ENCODE peak calls at places on chromosomes 12 and 14, in seven cellular contexts. T is HTR-8/SVneo, Y is right lobe of liver, I is AG09309, S is non-pigmented ciliary epithelial cell, A is right cardiac atrium, R is left colon. N is an unnamed sample.

GRCh38 chr14:104171948-104172347 is 33.6 kb downstream of the KIF26A start:
- DNase-seq in T (no peak), Y (no peak), I (no peak), S (no peak), A (peak; percentile 52), R (no peak), N (no peak)

GRCh38 chr12:2639020-2639298 is 155.8 kb upstream of the FKBP4 start:
- DNase-seq in T (no peak), Y (no peak), I (no peak), S (no peak), A (no peak), R (no peak), N (no peak)

GRCh38 chr12:97960225-97960624 is 497.6 kb downstream of the RMST start:
- DNase-seq in T (no peak), Y (no peak), I (no peak), S (no peak), A (no peak), R (no peak), N (no peak)

GRCh38 chr14:93142854-93143652 is 27.3 kb upstream of the ITPK1 start:
- DNase-seq in T (no peak), Y (peak; percentile 65), I (no peak), S (no peak), A (no peak), R (no peak), N (no peak)

GRCh38 chr14:23436327-23437141 is 1.1 kb upstream of the MYH7 start:
- DNase-seq in T (no peak), Y (no peak), I (no peak), S (no peak), A (no peak), R (no peak), N (no peak)

GRCh38 chr12:94832780-94833760 is 170.4 kb downstream of the NDUFA12 start:
- DNase-seq in T (no peak), Y (no peak), I (no peak), S (peak; percentile 19), A (no peak), R (no peak), N (peak; percentile 23)

GRCh38 chr12:65526311-65526710 is 247.8 kb downstream of the MSRB3 start:
- DNase-seq in T (no peak), Y (no peak), I (no peak), S (no peak), A (no peak), R (no peak), N (no peak)

GRCh38 chr14:74407021-74407800 is 18.8 kb downstream of the SYNDIG1L start:
- DNase-seq in T (no peak), Y (no peak), I (no peak), S (no peak), A (no peak), R (no peak), N (no peak)

GRCh38 chr14:92914087-92914656 is 8.8 kb upstream of the CHGA start:
- DNase-seq in T (no peak), Y (no peak), I (no peak), S (no peak), A (peak; percentile 42), R (no peak), N (peak; percentile 27)

GRCh38 chr12:90945070-90945649 is 9.8 kb downstream of the CCER1 start:
- DNase-seq in T (peak; percentile 23), Y (no peak), I (no peak), S (no peak), A (no peak), R (no peak), N (peak; percentile 59)

GRCh38 chr12:132513070-132513398 is 23.1 kb downstream of the FBRSL1 start:
- DNase-seq in T (no peak), Y (no peak), I (peak; percentile 21), S (peak; percentile 26), A (no peak), R (no peak), N (peak; percentile 35)

GRCh38 chr12:115096673-115097349 is 412.8 kb upstream of the TBX3 start:
- DNase-seq in T (no peak), Y (no peak), I (peak; percentile 20), S (peak; percentile 36), A (no peak), R (no peak), N (peak; percentile 32)

GRCh38 chr12:115897718-115898117 is 379.8 kb downstream of the MED13L start:
- DNase-seq in T (no peak), Y (no peak), I (peak; percentile 11), S (no peak), A (no peak), R (no peak), N (no peak)

GRCh38 chr14:94100847-94101246 is 9.7 kb upstream of the IFI27 start:
- DNase-seq in T (peak; percentile 65), Y (no peak), I (no peak), S (peak; percentile 48), A (no peak), R (no peak), N (peak; percentile 59)

GRCh38 chr12:101966496-101966895 is 89.1 kb downstream of the DRAM1 start:
- DNase-seq in T (no peak), Y (no peak), I (no peak), S (no peak), A (no peak), R (no peak), N (no peak)

GRCh38 chr12:96501139-96501741 is 11.9 kb downstream of the CFAP54 start:
- DNase-seq in T (peak; percentile 60), Y (peak; percentile 27), I (no peak), S (no peak), A (peak; percentile 39), R (peak; percentile 51), N (peak; percentile 95)

GRCh38 chr14:85853996-85854526 is 324.1 kb downstream of the FLRT2 start:
- DNase-seq in T (no peak), Y (no peak), I (no peak), S (no peak), A (no peak), R (no peak), N (no peak)

GRCh38 chr12:28235017-28235416 is 44.8 kb downstream of the CCDC91 start:
- DNase-seq in T (no peak), Y (no peak), I (no peak), S (no peak), A (no peak), R (no peak), N (no peak)

GRCh38 chr12:104345234-104346066 is 41.9 kb downstream of the EID3 start:
- DNase-seq in T (no peak), Y (no peak), I (no peak), S (no peak), A (no peak), R (no peak), N (no peak)

GRCh38 chr12:102350070-102350469 is 130.3 kb downstream of the IGF1 start:
- DNase-seq in T (no peak), Y (no peak), I (no peak), S (no peak), A (no peak), R (no peak), N (no peak)

N was measured in fibroblast of pulmonary artery.